ENCODE peak calls at places on chromosomes 5 and 9, in nine cellular contexts. V is right lobe of liver, M is fibroblast of lung, H is stomach, U is mucosa of descending colon, W is testis, Q is upper lobe of right lung, E is right atrium auricular region, Z is lower lobe of right lung. P is an unnamed sample. For H3K4me1, the result is how much of the 10 kb centered on the place peaks cover.

GRCh38 chr5:97726106-97726505 is 543.1 kb upstream of the RIOK2 start:
- DNase-seq in V (no peak), M (no peak), H (no peak), U (no peak), W (no peak), Q (no peak), E (no peak), Z (no peak), P (no peak)

GRCh38 chr9:89115426-89115825 is 63.2 kb downstream of the SHC3 start:
- DNase-seq in V (no peak), M (no peak), H (no peak), U (no peak), W (no peak), Q (no peak), E (no peak), Z (no peak), P (no peak)

GRCh38 chr5:153490124-153491085 is at the start of gene GRIA1:
- DNase-seq in V (no peak), M (peak), H (no peak), U (no peak), W (no peak), Q (no peak), E (no peak), Z (no peak), P (peak)

GRCh38 chr5:108925073-108925472 is 177.4 kb downstream of the FER start:
- DNase-seq in V (no peak), M (no peak), H (no peak), U (no peak), W (no peak), Q (no peak), E (no peak), Z (no peak), P (no peak)

GRCh38 chr9:88092699-88093359 is 45.4 kb downstream of the SPATA31C2 start:
- DNase-seq in V (peak), M (peak), H (no peak), U (peak), W (no peak), Q (no peak), E (peak), Z (peak), P (no peak)

GRCh38 chr9:123861086-123861707 is 68.7 kb downstream of the DENND1A start:
- DNase-seq in V (no peak), M (no peak), H (no peak), U (no peak), W (no peak), Q (no peak), E (no peak), Z (no peak), P (no peak)

GRCh38 chr9:118575341-118576070 is 793.7 kb downstream of the BRINP1 start:
- DNase-seq in V (no peak), M (no peak), H (no peak), U (no peak), W (no peak), Q (no peak), E (no peak), Z (no peak), P (no peak)

GRCh38 chr9:105007143-105007542 is 79.2 kb upstream of the ABCA1 start:
- DNase-seq in V (no peak), M (peak), H (no peak), U (peak), W (no peak), Q (no peak), E (peak), Z (peak), P (no peak)

GRCh38 chr9:106621299-106621920 is 241.6 kb upstream of the ZNF462 start:
- DNase-seq in V (no peak), M (peak), H (no peak), U (no peak), W (no peak), Q (no peak), E (no peak), Z (no peak), P (peak)

GRCh38 chr9:115627511-115627910 is 509.6 kb upstream of the TNC start:
- DNase-seq in V (no peak), M (no peak), H (no peak), U (no peak), W (no peak), Q (no peak), E (no peak), Z (no peak), P (no peak)

GRCh38 chr5:125559296-125559695 is 812.9 kb upstream of the ZNF608 start:
- DNase-seq in V (no peak), M (peak), H (no peak), U (no peak), W (no peak), Q (no peak), E (no peak), Z (no peak), P (no peak)

GRCh38 chr9:89549031-89549644 is 51.2 kb upstream of the SEMA4D start:
- DNase-seq in V (peak), M (peak), H (peak), U (peak), W (peak), Q (peak), E (peak), Z (peak), P (peak)

GRCh38 chr9:89880161-89880560 is 275.3 kb downstream of the GADD45G start:
- DNase-seq in V (no peak), M (no peak), H (peak), U (no peak), W (peak), Q (peak), E (peak), Z (no peak), P (peak)

GRCh38 chr9:92308893-92309292 is 15.4 kb upstream of the IARS1 start:
- DNase-seq in V (no peak), M (no peak), H (no peak), U (no peak), W (no peak), Q (no peak), E (no peak), Z (no peak), P (no peak)

GRCh38 chr5:776862-777711 is 7.4 kb downstream of the ZDHHC11B start:
- DNase-seq in V (peak), M (no peak), H (no peak), U (no peak), W (peak), Q (no peak), E (no peak), Z (no peak), P (peak)

GRCh38 chr5:125154321-125154811 is 407.9 kb upstream of the ZNF608 start:
- DNase-seq in V (no peak), M (peak), H (no peak), U (no peak), W (no peak), Q (no peak), E (no peak), Z (no peak), P (no peak)

GRCh38 chr9:134455537-134455936 is 129.3 kb downstream of the RXRA start:
- DNase-seq in V (no peak), M (no peak), H (no peak), U (no peak), W (no peak), Q (no peak), E (no peak), Z (no peak), P (no peak)

GRCh38 chr9:14993061-14993800 is 83.0 kb upstream of the FREM1 start:
- DNase-seq in V (peak), M (peak), H (peak), U (peak), W (peak), Q (peak), E (peak), Z (peak), P (peak)

GRCh38 chr9:70113403-70114022 is 69.9 kb downstream of the MAMDC2 start:
- DNase-seq in V (peak), M (peak), H (peak), U (peak), W (peak), Q (no peak), E (peak), Z (peak), P (peak)

GRCh38 chr9:131677445-131678180 is 62.3 kb downstream of the RAPGEF1 start:
- DNase-seq in V (no peak), M (peak), H (no peak), U (no peak), W (no peak), Q (no peak), E (peak), Z (no peak), P (no peak)

GRCh38 chr9:78032599-78033457 is 1.2 kb upstream of the GNAQ start:
- DNase-seq in V (no peak), M (no peak), H (no peak), U (peak), W (no peak), Q (no peak), E (no peak), Z (no peak), P (no peak)

GRCh38 chr5:34682926-34683623 is 26.9 kb downstream of the RAI14 start:
- DNase-seq in V (no peak), M (no peak), H (peak), U (no peak), W (no peak), Q (no peak), E (no peak), Z (no peak), P (no peak)

GRCh38 chr5:132030610-132031009 is 19.2 kb upstream of the ACSL6 start:
- DNase-seq in V (no peak), M (no peak), H (no peak), U (no peak), W (no peak), Q (no peak), E (peak), Z (no peak), P (no peak)

GRCh38 chr5:125129151-125129806 is 382.8 kb upstream of the ZNF608 start:
- DNase-seq in V (no peak), M (peak), H (no peak), U (no peak), W (no peak), Q (no peak), E (no peak), Z (no peak), P (no peak)

GRCh38 chr5:136174021-136174659 is 18.8 kb downstream of the SMIM32 start:
- DNase-seq in V (no peak), M (peak), H (no peak), U (no peak), W (no peak), Q (no peak), E (no peak), Z (no peak), P (no peak)

GRCh38 chr5:14153932-14154646 is 10.9 kb downstream of the TRIO start:
- DNase-seq in V (no peak), M (peak), H (peak), U (peak), W (peak), Q (peak), E (peak), Z (peak), P (no peak)

GRCh38 chr9:12956805-12957204 is 182.0 kb downstream of the LURAP1L start:
- DNase-seq in V (no peak), M (no peak), H (no peak), U (no peak), W (no peak), Q (no peak), E (no peak), Z (no peak), P (no peak)

DNA sequence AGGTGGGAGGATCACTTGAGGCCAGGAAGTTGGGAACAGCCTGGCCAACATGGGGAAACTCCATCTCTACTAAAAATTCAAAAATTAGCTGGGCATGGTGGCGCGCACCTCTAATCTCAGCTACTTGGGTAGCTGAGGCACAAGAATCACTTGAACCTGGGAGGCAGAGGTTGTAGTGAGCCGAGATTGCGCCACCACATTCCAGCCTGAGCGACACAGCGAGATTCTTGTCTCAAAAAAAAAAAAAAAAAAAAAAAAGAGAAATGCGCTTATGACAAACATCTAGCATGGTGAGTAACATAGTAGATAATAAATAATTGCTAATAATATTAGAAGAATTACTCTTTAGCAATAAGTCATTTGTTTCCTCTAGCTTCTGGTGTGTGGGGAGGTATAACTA is 25.9 kb downstream of the RUSC2 start:
- DNase-seq in V (no peak), M (no peak), H (no peak), U (no peak), W (no peak), Q (no peak), E (no peak), Z (peak), P (no peak)
- H3K4me1 ChIP-seq in V (under half), M (under half), H (half or more), U (under half), W (under half), Q (half or more), E (half or more), Z (half or more), P (under half)

GRCh38 chr5:171421331-171422262 is 2.1 kb downstream of the FGF18 start:
- DNase-seq in V (no peak), M (no peak), H (peak), U (no peak), W (no peak), Q (no peak), E (peak), Z (peak), P (peak)

GRCh38 chr5:171418316-171418981 is 998 bp upstream of the FGF18 start:
- DNase-seq in V (peak), M (peak), H (peak), U (peak), W (peak), Q (peak), E (peak), Z (peak), P (peak)

GRCh38 chr5:171418982-171419662 is at the start of gene FGF18:
- DNase-seq in V (no peak), M (peak), H (peak), U (peak), W (peak), Q (peak), E (peak), Z (peak), P (peak)

GRCh38 chr5:171420429-171421231 is 1.2 kb downstream of the FGF18 start:
- DNase-seq in V (no peak), M (peak), H (peak), U (peak), W (peak), Q (peak), E (peak), Z (peak), P (peak)

DNA sequence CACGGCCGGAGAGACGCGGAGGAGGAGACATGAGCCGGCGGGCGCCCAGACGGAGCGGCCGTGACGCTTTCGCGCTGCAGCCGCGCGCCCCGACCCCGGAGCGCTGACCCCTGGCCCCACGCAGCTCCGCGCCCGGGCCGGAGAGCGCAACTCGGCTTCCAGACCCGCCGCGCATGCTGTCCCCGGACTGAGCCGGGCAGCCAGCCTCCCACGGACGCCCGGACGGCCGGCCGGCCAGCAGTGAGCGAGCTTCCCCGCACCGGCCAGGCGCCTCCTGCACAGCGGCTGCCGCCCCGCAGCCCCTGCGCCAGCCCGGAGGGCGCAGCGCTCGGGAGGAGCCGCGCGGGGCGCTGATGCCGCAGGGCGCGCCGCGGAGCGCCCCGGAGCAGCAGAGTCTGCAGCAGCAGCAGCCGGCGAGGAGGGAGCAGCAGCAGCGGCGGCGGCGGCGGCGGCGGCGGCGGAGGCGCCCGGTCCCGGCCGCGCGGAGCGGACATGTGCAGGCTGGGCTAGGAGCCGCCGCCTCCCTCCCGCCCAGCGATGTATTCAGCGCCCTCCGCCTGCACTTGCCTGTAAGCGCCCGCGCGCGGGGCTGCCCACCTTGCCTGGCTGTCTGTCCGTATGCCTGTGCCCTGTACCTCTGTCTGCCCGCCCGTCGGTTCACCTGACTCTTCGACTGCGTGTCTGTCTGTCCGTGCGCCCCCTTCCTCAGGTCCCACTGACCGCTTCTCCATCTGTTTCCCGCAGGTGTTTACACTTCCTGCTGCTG is 399 bp downstream of the FGF18 start:
- DNase-seq in V (no peak), M (peak), H (peak), U (no peak), W (peak), Q (no peak), E (peak), Z (no peak), P (peak)
- TF ChIP-seq CTCF in V (no peak), M (no peak), H (no peak), U (no peak), W (no peak), Q (no peak), E (no peak), Z (no peak), P (no peak)

GRCh38 chr5:139650689-139651501 is 2.7 kb downstream of the CXXC5 start:
- DNase-seq in V (peak), M (no peak), H (peak), U (peak), W (peak), Q (peak), E (peak), Z (peak), P (peak)

GRCh38 chr5:139653616-139654015 is 5.5 kb downstream of the CXXC5 start:
- DNase-seq in V (no peak), M (no peak), H (no peak), U (no peak), W (no peak), Q (no peak), E (no peak), Z (no peak), P (no peak)

GRCh38 chr5:139651502-139651862 is 3.3 kb downstream of the CXXC5 start:
- DNase-seq in V (peak), M (no peak), H (no peak), U (no peak), W (no peak), Q (no peak), E (no peak), Z (peak), P (no peak)

GRCh38 chr5:139652788-139653241 is 4.7 kb downstream of the CXXC5 start:
- DNase-seq in V (peak), M (no peak), H (no peak), U (no peak), W (no peak), Q (no peak), E (no peak), Z (no peak), P (no peak)

GRCh38 chr5:139651863-139652787 is 4.0 kb downstream of the CXXC5 start:
- DNase-seq in V (peak), M (peak), H (peak), U (peak), W (peak), Q (peak), E (peak), Z (peak), P (peak)
- H3K4me1 ChIP-seq in V (under half), M (under half), H (half or more), U (half or more), W (half or more), Q (half or more), E (half or more), Z (half or more), P (under half)

GRCh38 chr9:19136129-19136528 is 8.8 kb upstream of the PLIN2 start:
- DNase-seq in V (no peak), M (no peak), H (no peak), U (no peak), W (no peak), Q (no peak), E (no peak), Z (no peak), P (no peak)
- TF ChIP-seq CTCF in V (no peak), M (no peak), H (no peak), U (no peak), W (no peak), Q (no peak), E (no peak), Z (no peak), P (peak)

DNA sequence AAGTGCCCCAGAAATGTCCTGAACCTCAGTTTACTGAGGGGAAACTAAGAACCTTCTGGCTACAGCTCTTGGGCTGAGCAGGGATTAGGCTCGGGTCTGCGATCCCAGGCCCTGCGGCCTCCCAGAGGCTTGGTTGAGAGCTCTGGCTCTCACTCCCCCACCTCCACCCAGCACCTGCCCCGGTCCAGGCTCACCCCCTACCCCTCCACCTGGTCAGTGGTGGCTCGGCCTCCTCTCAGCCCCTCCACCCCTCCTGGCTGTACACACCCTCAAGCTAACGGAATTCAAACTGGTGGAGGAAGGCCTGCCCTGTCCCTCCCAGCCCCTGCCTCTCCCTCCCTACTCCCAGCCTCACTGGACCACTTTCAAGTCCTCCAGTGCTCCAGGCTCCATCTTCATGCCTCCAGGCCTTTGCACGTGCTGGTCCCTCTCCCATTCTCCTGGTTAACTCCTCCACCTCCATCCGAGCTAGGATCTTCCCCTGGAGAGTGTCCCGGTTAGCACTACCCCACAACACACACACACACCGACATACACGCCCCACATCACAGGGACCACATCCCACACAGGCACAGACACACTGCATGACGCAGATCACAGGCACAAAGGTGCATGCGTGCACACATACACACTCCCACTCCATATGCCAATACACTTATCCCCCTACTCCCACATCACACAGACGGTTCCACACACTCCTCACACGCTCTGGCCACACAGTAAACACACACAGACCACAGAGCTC is 130.9 kb downstream of the C9orf50 start:
- DNase-seq in V (peak), M (no peak), H (no peak), U (peak), W (no peak), Q (no peak), E (no peak), Z (no peak), P (no peak)
- H3K4me1 ChIP-seq in V (under half), M (under half), H (half or more), U (under half), W (half or more), Q (half or more), E (half or more), Z (half or more), P (under half)

DNA sequence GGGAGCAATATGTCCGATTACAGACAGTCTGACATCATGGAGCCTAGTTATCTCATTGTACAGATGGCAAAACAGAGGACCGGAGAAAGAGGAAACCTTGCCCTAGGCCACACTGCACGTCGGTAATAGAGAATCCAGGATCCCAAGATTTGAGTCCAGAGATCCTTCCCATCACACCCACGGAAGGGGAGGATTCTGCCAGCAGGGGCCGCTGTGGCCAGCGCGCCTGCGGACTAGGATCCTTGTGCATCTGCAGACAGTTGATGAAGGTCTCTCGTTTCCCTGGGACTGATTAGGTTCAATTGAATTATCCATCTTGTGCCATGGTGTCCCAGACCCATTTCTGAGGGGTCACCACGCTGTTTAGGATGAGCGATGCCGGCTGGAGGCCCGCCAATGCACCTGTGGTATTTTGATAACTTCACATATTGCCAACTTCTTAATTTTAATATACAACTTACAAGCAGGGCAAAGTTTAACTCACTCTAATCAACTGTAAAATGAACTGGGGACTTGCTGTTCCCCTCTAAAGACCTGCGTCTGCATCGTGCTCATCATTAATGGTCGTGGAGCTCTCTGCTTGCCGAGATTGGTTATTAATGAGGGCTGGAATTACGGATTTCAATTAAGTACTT is 592.7 kb upstream of the BRINP1 start:
- DNase-seq in V (peak), M (peak), H (peak), U (peak), W (peak), Q (peak), E (no peak), Z (peak), P (peak)
- TF ChIP-seq CTCF in V (peak), M (peak), H (peak), U (peak), W (peak), Q (peak), E (peak), Z (peak), P (peak)